ENCODE peak calls at places on chromosome 3, in four cellular contexts. T is GM23248, V is SK-N-SH, F is HCT116. Y is an unnamed sample. For H3K9me2, H3K4me1 and H4K20me1, the result is how much of the 10 kb centered on the place peaks cover.

GRCh38 chr3:88000853-88001252 is 58.0 kb downstream of the CGGBP1 start:
- DNase-seq in T (no peak), V (peak), F (no peak), Y (peak)

GRCh38 chr3:50600841-50601591 is 10.6 kb downstream of the CISH start:
- DNase-seq in T (peak), V (peak), F (peak), Y (peak)

GRCh38 chr3:171379281-171379680 is 80.9 kb downstream of the TNIK start:
- DNase-seq in T (peak), V (no peak), F (no peak), Y (no peak)

GRCh38 chr3:139935866-139936817 is 1.2 kb downstream of the CLSTN2 start:
- DNase-seq in T (peak), V (peak), F (no peak), Y (peak)

GRCh38 chr3:14166877-14167605 is 11.4 kb downstream of the XPC start:
- DNase-seq in T (no peak), V (no peak), F (no peak), Y (no peak)

GRCh38 chr3:37279226-37279625 is 104.8 kb upstream of the LRRFIP2 start:
- DNase-seq in T (peak), V (peak), F (no peak), Y (peak)

GRCh38 chr3:126314305-126315082 is 42.7 kb downstream of the KLF15 start:
- DNase-seq in T (no peak), V (no peak), F (no peak), Y (no peak)

GRCh38 chr3:139588450-139588849 is 48.9 kb upstream of the RBP1 start:
- DNase-seq in T (no peak), V (peak), F (peak), Y (peak)

GRCh38 chr3:56125358-56126005 is 342.8 kb downstream of the ERC2 start:
- DNase-seq in T (peak), V (peak), F (no peak), Y (peak)

GRCh38 chr3:55607175-55607574 is 120.1 kb upstream of the WNT5A start:
- DNase-seq in T (no peak), V (no peak), F (no peak), Y (no peak)

GRCh38 chr3:130601662-130602061 is 84.7 kb downstream of the COL6A6 start:
- DNase-seq in T (peak), V (no peak), F (no peak), Y (no peak)

GRCh38 chr3:101803152-101803782 is 24.3 kb downstream of the NXPE3 start:
- DNase-seq in T (peak), V (peak), F (peak), Y (peak)

GRCh38 chr3:126156468-126156867 is 23.9 kb downstream of the ALDH1L1 start:
- DNase-seq in T (no peak), V (peak), F (no peak), Y (no peak)

GRCh38 chr3:69200384-69201068 is 78.1 kb upstream of the LMOD3 start:
- DNase-seq in T (no peak), V (no peak), F (no peak), Y (peak)

GRCh38 chr3:33187368-33187634 is 31.3 kb downstream of the SUSD5 start:
- DNase-seq in T (no peak), V (no peak), F (no peak), Y (no peak)

GRCh38 chr3:112781611-112782010 is 65.1 kb downstream of the CD200R1L start:
- DNase-seq in T (peak), V (no peak), F (no peak), Y (no peak)

GRCh38 chr3:28279770-28280169 is 38.4 kb downstream of the CMC1 start:
- DNase-seq in T (no peak), V (no peak), F (no peak), Y (no peak)

GRCh38 chr3:154954750-154955149 is 125.4 kb upstream of the MME start:
- DNase-seq in T (peak), V (no peak), F (peak), Y (peak)

GRCh38 chr3:133669949-133670524 is 8.3 kb upstream of the TOPBP1 start:
- DNase-seq in T (no peak), V (no peak), F (no peak), Y (no peak)

GRCh38 chr3:100331660-100332059 is 2.9 kb upstream of the NIT2 start:
- DNase-seq in T (no peak), V (no peak), F (no peak), Y (no peak)

GRCh38 chr3:172167892-172168648 is 128.7 kb downstream of the FNDC3B start:
- DNase-seq in T (no peak), V (no peak), F (no peak), Y (no peak)

GRCh38 chr3:109071349-109072142 is 46.4 kb downstream of the MORC1 start:
- DNase-seq in T (no peak), V (no peak), F (peak), Y (peak)

GRCh38 chr3:126081618-126082333 is 2.1 kb downstream of the SLC41A3 start:
- DNase-seq in T (peak), V (peak), F (peak), Y (no peak)

GRCh38 chr3:41162541-41162940 is 36.8 kb upstream of the CTNNB1 start:
- DNase-seq in T (no peak), V (no peak), F (no peak), Y (no peak)
- H3K9me2 ChIP-seq in T (under half), V (under half), F (under half), Y (under half)

GRCh38 chr3:30604091-30604490 is 2.3 kb upstream of the TGFBR2 start:
- DNase-seq in T (no peak), V (no peak), F (no peak), Y (no peak)
- H3K4me1 ChIP-seq in T (under half), V (under half), F (half or more), Y (under half)

DNA sequence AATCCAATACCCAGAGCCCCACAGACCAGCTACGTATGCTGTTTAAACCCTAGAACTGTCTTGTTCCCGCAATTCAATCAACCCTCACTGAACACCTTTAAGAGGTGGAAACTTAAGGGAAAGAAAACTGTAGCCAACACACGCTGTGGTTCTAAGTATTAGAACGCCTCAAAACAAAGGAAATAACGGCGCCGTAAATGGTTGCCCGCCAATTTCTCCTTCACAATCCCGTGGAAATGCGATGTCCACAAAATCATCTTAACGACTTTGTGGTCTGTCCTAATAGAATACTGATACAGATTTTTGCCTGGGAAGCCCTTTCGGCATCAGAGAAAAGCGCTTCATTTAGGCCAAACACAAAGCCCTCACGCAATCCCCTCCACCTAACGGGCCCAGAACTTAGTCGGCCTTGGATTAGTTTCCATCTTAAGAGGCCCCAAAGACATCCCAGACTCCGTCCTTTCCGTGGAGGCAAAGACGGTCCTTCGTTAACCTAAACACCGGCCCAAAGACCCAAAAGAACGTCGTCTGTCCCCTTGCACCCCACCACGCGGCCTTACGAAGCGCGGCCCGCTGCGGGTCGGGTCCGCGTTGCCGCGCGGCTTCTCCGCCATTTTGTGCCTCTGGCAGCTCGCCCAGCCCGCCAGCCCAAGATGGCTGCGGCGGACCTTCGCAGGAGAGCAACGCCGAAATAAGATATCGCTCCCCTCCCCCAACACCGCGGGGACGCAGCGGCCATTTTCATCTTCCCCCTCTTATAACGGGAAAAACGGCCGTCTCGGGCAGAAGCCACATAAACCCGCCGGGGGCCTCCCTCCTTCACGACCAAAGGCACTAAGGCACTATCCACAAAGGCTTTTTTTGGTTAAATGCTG is 763 bp downstream of the TRA2B start:
- DNase-seq in T (peak), V (peak), F (peak), Y (peak)
- H4K20me1 ChIP-seq in T (under half), V (half or more), F (under half), Y (half or more)

GRCh38 chr3:41162981-41163380 is 36.3 kb upstream of the CTNNB1 start:
- DNase-seq in T (no peak), V (no peak), F (no peak), Y (no peak)
- H3K9me2 ChIP-seq in T (under half), V (under half), F (under half), Y (under half)

GRCh38 chr3:39099242-39099641 is 8.2 kb downstream of the GORASP1 start:
- DNase-seq in T (no peak), V (no peak), F (no peak), Y (no peak)

GRCh38 chr3:39098473-39099000 is 8.9 kb downstream of the GORASP1 start:
- DNase-seq in T (no peak), V (no peak), F (no peak), Y (no peak)

GRCh38 chr3:39101022-39101689 is 6.3 kb downstream of the GORASP1 start:
- DNase-seq in T (peak), V (peak), F (no peak), Y (peak)

GRCh38 chr3:39100500-39100886 is 6.9 kb downstream of the GORASP1 start:
- DNase-seq in T (no peak), V (no peak), F (no peak), Y (no peak)

DNA sequence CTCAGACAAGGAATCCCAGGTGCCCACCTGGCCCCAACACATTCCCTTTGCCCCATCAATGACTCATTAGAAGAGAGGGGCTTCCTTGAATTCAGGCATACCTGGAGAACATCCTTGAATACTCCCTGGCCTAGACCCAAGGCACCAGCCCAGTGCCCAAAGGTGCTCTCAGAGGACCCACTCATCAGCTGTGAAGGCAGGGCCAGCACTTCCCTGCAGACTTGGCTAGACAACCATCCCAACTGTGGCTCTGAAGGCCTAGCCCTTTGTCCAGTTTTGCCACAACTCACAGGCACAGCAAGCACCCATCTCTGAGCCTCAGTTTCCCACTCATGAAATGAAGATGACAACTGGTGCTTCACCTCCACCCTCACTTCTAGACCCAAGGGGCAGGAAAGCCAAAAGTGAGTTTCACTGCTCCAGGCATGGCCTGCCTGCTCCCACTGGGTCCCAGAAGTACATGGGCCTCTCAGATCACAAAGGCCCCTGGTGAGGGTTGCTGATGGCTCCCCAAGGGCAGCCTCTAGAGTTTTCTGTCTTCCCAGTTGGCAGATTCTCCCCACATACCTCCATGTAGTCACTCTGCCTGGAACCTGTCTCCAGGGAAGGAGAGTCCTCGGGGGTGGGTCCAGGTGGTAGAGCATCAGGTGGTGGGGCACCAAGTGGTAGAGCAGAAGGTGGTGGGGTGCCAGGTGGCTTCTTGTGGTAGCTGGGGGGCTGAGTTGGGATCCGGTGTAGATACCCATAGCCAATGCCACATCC is 7.5 kb downstream of the GORASP1 start:
- DNase-seq in T (no peak), V (no peak), F (no peak), Y (no peak)
- H3K4me1 ChIP-seq in T (under half), V (under half), F (under half), Y (under half)

GRCh38 chr3:48931944-48932580 is 13.4 kb downstream of the ARIH2 start:
- DNase-seq in T (no peak), V (peak), F (no peak), Y (no peak)
- H4K20me1 ChIP-seq in T (under half), V (half or more), F (under half), Y (under half)

GRCh38 chr3:46586738-46587246 is 20.7 kb upstream of the LRRC2 start:
- DNase-seq in T (no peak), V (no peak), F (no peak), Y (no peak)
- H3K9me2 ChIP-seq in T (under half), V (under half), F (under half), Y (under half)

GRCh38 chr3:123329636-123330340 is 119.1 kb downstream of the ADCY5 start:
- DNase-seq in T (no peak), V (no peak), F (no peak), Y (no peak)
- H3K4me1 ChIP-seq in T (under half), V (under half), F (under half), Y (under half)

GRCh38 chr3:170357920-170358854 is 672 bp downstream of the SKIL start:
- DNase-seq in T (peak), V (peak), F (no peak), Y (peak)

GRCh38 chr3:170360476-170360875 is 3.0 kb downstream of the SKIL start:
- DNase-seq in T (no peak), V (no peak), F (no peak), Y (no peak)

GRCh38 chr3:170357176-170357919 is at the start of gene SKIL:
- DNase-seq in T (peak), V (peak), F (peak), Y (peak)

GRCh38 chr3:170360916-170361315 is 3.4 kb downstream of the SKIL start:
- DNase-seq in T (no peak), V (no peak), F (no peak), Y (no peak)

DNA sequence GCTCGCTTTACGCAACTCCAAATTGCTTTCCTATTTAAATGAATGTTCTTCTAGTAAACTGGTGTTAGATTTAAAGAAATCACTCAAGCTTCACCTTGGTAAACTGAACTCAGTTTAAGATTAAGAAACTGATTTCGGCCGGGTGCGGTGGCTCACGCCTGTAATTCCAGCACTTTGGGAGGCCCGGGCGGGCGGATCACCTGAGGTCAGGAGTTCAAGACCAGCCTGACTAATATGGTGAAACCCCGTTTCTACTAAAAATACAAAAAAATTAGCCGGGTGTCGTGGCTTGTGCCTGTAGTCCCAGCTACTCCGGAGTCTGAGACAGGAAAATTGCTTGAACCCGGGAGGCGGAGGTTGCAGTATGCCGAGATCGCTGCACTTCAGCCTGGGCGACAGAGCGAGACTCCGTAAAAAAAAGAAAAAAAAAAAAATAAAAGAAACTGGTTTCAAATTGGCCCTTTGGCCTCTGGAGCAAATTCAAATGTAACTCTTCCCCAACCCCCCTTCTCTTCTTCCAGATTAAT is 1.7 kb downstream of the SKIL start:
- DNase-seq in T (no peak), V (no peak), F (no peak), Y (no peak)
- H4K20me1 ChIP-seq in T (under half), V (under half), F (under half), Y (under half)

GRCh38 chr3:78360849-78361248 is 1321.0 kb downstream of the ROBO2 start:
- DNase-seq in T (no peak), V (no peak), F (no peak), Y (no peak)
- H3K9me2 ChIP-seq in T (under half), V (under half), F (under half), Y (under half)